ENCODE peak calls at places on chromosomes 4 and X, in eight cellular contexts. B, H, Z, J, V, U, F and E are unnamed samples.

GRCh38 chr4:143653031-143653430 is 47.4 kb downstream of the FREM3 start:
- DNase-seq in H (no peak), J (no peak), U (no peak), V (no peak), B (no peak), F (no peak), Z (no peak), E (no peak)

GRCh38 chr4:3736806-3737205 is 29.4 kb upstream of the ADRA2C start:
- DNase-seq in H (no peak), V (no peak), U (no peak), J (no peak), B (no peak), Z (no peak), F (no peak), E (no peak)

GRCh38 chr4:29277381-29277780 is 1442.8 kb upstream of the PCDH7 start:
- DNase-seq in H (no peak), V (no peak), F (no peak), Z (no peak), J (no peak), B (no peak), U (no peak), E (no peak)

GRCh38 chr4:136457577-136457976 is 1074.7 kb downstream of the PCDH18 start:
- DNase-seq in V (no peak), Z (no peak), J (no peak), H (no peak), B (no peak), U (no peak), F (no peak), E (no peak)

GRCh38 chr4:109730294-109731051 is 603 bp upstream of the PLA2G12A start:
- DNase-seq in V (no peak), Z (peak), U (peak), H (no peak), B (peak), F (no peak), J (peak), E (no peak)

GRCh38 chr4:39353478-39354177 is 12.5 kb downstream of the RFC1 start:
- DNase-seq in J (no peak), B (no peak), Z (peak), H (no peak), F (no peak), V (peak), U (peak), E (no peak)

GRCh38 chr4:76504613-76505465 is 69.8 kb downstream of the SHROOM3 start:
- DNase-seq in V (peak), J (peak), Z (peak), H (peak), F (no peak), U (peak), B (no peak), E (no peak)

GRCh38 chr4:180852743-180853142 is 1390.5 kb upstream of the TENM3 start:
- DNase-seq in J (no peak), Z (no peak), V (no peak), B (no peak), U (no peak), F (no peak), H (no peak), E (no peak)

GRCh38 chr4:47837582-47838294 is at the start of gene CORIN:
- DNase-seq in U (peak), H (peak), V (peak), F (no peak), J (peak), B (no peak), Z (no peak), E (no peak)

GRCh38 chr4:5711479-5712184 is 631 bp downstream of the EVC start:
- DNase-seq in B (no peak), Z (no peak), F (no peak), U (peak), J (no peak), H (no peak), V (peak), E (no peak)

GRCh38 chr4:122827258-122827887 is 742 bp downstream of the FGF2 start:
- DNase-seq in F (peak), B (no peak), J (no peak), U (peak), Z (peak), V (no peak), H (peak), E (no peak)

GRCh38 chrX:42934020-42934701 is 156.2 kb upstream of the PPP1R2C start:
- DNase-seq in B (no peak), H (no peak), Z (peak), V (peak), J (no peak), F (no peak), U (no peak), E (no peak)

GRCh38 chr4:81472249-81473085 is 760 bp upstream of the RASGEF1B start:
- DNase-seq in J (peak), H (peak), F (no peak), U (peak), Z (peak), V (peak), B (peak), E (no peak)

GRCh38 chr4:124079174-124079780 is 633.3 kb downstream of the ANKRD50 start:
- DNase-seq in U (peak), V (no peak), H (no peak), B (no peak), Z (no peak), F (no peak), J (no peak), E (no peak)

GRCh38 chr4:8393593-8394038 is 46.9 kb downstream of the ACOX3 start:
- DNase-seq in H (no peak), J (no peak), Z (peak), B (peak), U (peak), V (peak), F (peak), E (no peak)

GRCh38 chrX:9535101-9535500 is 70.2 kb downstream of the TBL1X start:
- DNase-seq in U (no peak), V (peak), F (no peak), Z (no peak), H (no peak), J (no peak), B (no peak), E (no peak)

GRCh38 chr4:123233409-123233808 is 163.2 kb upstream of the SPRY1 start:
- DNase-seq in U (no peak), H (no peak), Z (no peak), J (no peak), V (no peak), B (no peak), F (no peak), E (no peak)

GRCh38 chr4:65561164-65561563 is 109.1 kb downstream of the EPHA5 start:
- DNase-seq in F (no peak), U (no peak), J (no peak), H (no peak), V (no peak), Z (peak), B (no peak), E (no peak)

GRCh38 chrX:11641368-11641767 is 24.4 kb downstream of the ARHGAP6 start:
- DNase-seq in B (no peak), H (no peak), U (peak), Z (no peak), J (no peak), V (no peak), F (no peak), E (no peak)

GRCh38 chr4:97987019-97987648 is 156.1 kb downstream of the STPG2 start:
- DNase-seq in V (peak), Z (peak), J (peak), F (no peak), H (peak), U (peak), B (no peak), E (no peak)

GRCh38 chrX:100905620-100906019 is 23.1 kb downstream of the XKRX start:
- DNase-seq in U (no peak), V (no peak), B (no peak), Z (no peak), J (no peak), F (no peak), H (no peak), E (no peak)

GRCh38 chrX:100720301-100720700 is 11.6 kb downstream of the SYTL4 start:
- DNase-seq in Z (no peak), U (peak), B (no peak), J (no peak), H (no peak), V (no peak), F (no peak), E (no peak)

GRCh38 chr4:185504098-185505047 is 30.9 kb downstream of the PDLIM3 start:
- DNase-seq in F (no peak), H (no peak), Z (no peak), U (peak), V (no peak), B (no peak), J (no peak), E (no peak)

GRCh38 chr4:181823183-181823582 is 420.0 kb upstream of the TENM3 start:
- DNase-seq in F (no peak), H (no peak), V (no peak), Z (no peak), J (no peak), B (no peak), U (no peak), E (no peak)

GRCh38 chr4:176964116-176964691 is 171.5 kb upstream of the VEGFC start:
- DNase-seq in B (no peak), F (no peak), U (no peak), H (peak), Z (no peak), J (no peak), V (peak), E (no peak)

GRCh38 chr4:1175635-1176229 is 3.3 kb upstream of the SPON2 start:
- DNase-seq in H (no peak), J (no peak), V (no peak), F (no peak), U (no peak), Z (no peak), B (no peak), E (no peak)

GRCh38 chr4:77854431-77855111 is 8.1 kb upstream of the MRPL1 start:
- DNase-seq in F (no peak), Z (no peak), V (peak), U (no peak), B (no peak), H (no peak), J (no peak), E (no peak)

GRCh38 chr4:52173470-52174055 is 122.5 kb downstream of the SPATA18 start:
- DNase-seq in B (peak), H (no peak), U (peak), Z (peak), F (no peak), J (no peak), V (no peak), E (no peak)

GRCh38 chr4:17272154-17272553 is 239.7 kb downstream of the QDPR start:
- DNase-seq in F (no peak), H (peak), J (no peak), V (no peak), U (no peak), B (no peak), Z (no peak), E (no peak)

GRCh38 chr4:36333303-36333877 is 52.0 kb downstream of the DTHD1 start:
- DNase-seq in F (no peak), Z (no peak), V (peak), J (no peak), H (no peak), U (no peak), B (no peak), E (no peak)

GRCh38 chr4:53505947-53506346 is 85.3 kb downstream of the LNX1 start:
- DNase-seq in H (no peak), Z (no peak), B (no peak), V (no peak), U (no peak), F (no peak), J (no peak), E (no peak)

GRCh38 chrX:153351981-153352380 is 18.0 kb downstream of the ZNF275 start:
- DNase-seq in U (no peak), Z (no peak), H (no peak), V (no peak), F (no peak), J (peak), B (no peak), E (no peak)

GRCh38 chrX:13790206-13791131 is 26.4 kb downstream of the GPM6B start:
- DNase-seq in V (no peak), U (no peak), J (no peak), F (no peak), B (no peak), H (no peak), Z (no peak), E (no peak)

GRCh38 chr4:5993876-5994811 is 24.1 kb downstream of the C4orf50 start:
- DNase-seq in U (no peak), H (no peak), V (no peak), B (no peak), J (no peak), F (no peak), Z (no peak), E (no peak)

GRCh38 chr4:127335732-127336131 is 297.0 kb upstream of the INTU start:
- DNase-seq in V (no peak), Z (no peak), B (no peak), H (no peak), U (no peak), F (no peak), J (no peak), E (no peak)

GRCh38 chr4:38185406-38185805 is 225.2 kb downstream of the PTTG2 start:
- DNase-seq in F (peak), Z (peak), B (no peak), J (no peak), U (no peak), H (no peak), V (no peak), E (no peak)